ENCODE peak calls at places on chromosomes 16 and 17, in five cellular contexts. O is GM12865, J is tibial artery, K is fibroblast of mammary gland, G is left ventricle myocardium inferior. Q is an unnamed sample.

GRCh38 chr17:75151893-75152292 is 2.4 kb downstream of the JPT1 start:
- DNase-seq in G (no peak), O (no peak), K (no peak), J (no peak), Q (no peak)

GRCh38 chr17:69802045-69802740 is 272.8 kb upstream of the KCNJ16 start:
- DNase-seq in K (no peak), O (no peak), G (peak), J (no peak), Q (no peak)

GRCh38 chr17:6523330-6523729 is 33.0 kb downstream of the PITPNM3 start:
- DNase-seq in J (peak), G (no peak), O (no peak), K (peak), Q (no peak)

GRCh38 chr17:1605681-1606351 is 22.8 kb downstream of the SLC43A2 start:
- DNase-seq in O (no peak), G (no peak), K (no peak), J (no peak), Q (no peak)

GRCh38 chr17:51540151-51540550 is 279.8 kb downstream of the UTP18 start:
- DNase-seq in G (no peak), K (no peak), O (no peak), J (no peak), Q (no peak)

GRCh38 chr17:75094871-75095399 is 7.2 kb downstream of the SLC16A5 start:
- DNase-seq in O (no peak), J (no peak), K (no peak), G (no peak), Q (no peak)

GRCh38 chr17:18954321-18954720 is 2.4 kb downstream of the SLC5A10 start:
- DNase-seq in K (no peak), O (no peak), G (no peak), J (no peak), Q (no peak)

GRCh38 chr17:1515640-1516402 is 591 bp downstream of the INPP5K start:
- DNase-seq in J (peak), K (peak), O (peak), G (no peak), Q (peak)

GRCh38 chr16:82138478-82139285 is 31.3 kb downstream of the MPHOSPH6 start:
- DNase-seq in O (no peak), G (no peak), J (no peak), K (no peak), Q (no peak)

GRCh38 chr17:4534928-4535666 is 20.1 kb downstream of the MYBBP1A start:
- DNase-seq in O (no peak), J (no peak), G (no peak), K (no peak), Q (no peak)

GRCh38 chr17:68600881-68601564 is at the start of gene FAM20A:
- DNase-seq in K (no peak), O (no peak), J (no peak), G (peak), Q (no peak)

GRCh38 chr16:1745900-1746692 is 25.2 kb downstream of the NME3 start:
- DNase-seq in G (no peak), K (peak), J (no peak), O (no peak), Q (no peak)

GRCh38 chr17:32279933-32280716 is 14.5 kb downstream of the RHBDL3 start:
- DNase-seq in G (no peak), K (no peak), O (no peak), J (no peak), Q (no peak)

GRCh38 chr16:70801611-70802010 is 653 bp upstream of the VAC14 start:
- DNase-seq in J (no peak), K (no peak), O (no peak), G (no peak), Q (no peak)

GRCh38 chr17:19244357-19244756 is 7.2 kb downstream of the EPN2 start:
- DNase-seq in O (no peak), G (no peak), J (no peak), K (no peak), Q (no peak)

GRCh38 chr17:12730931-12731521 is 58.3 kb upstream of the ARHGAP44 start:
- DNase-seq in O (no peak), G (peak), J (peak), K (peak), Q (no peak)

GRCh38 chr16:53891409-53892139 is 187.6 kb downstream of the FTO start:
- DNase-seq in K (no peak), J (no peak), O (no peak), G (no peak), Q (no peak)

GRCh38 chr17:79838541-79839274 is 532 bp downstream of the CBX4 start:
- DNase-seq in K (peak), J (peak), G (peak), O (peak), Q (peak)

GRCh38 chr17:29614345-29615047 is 8.2 kb downstream of the CORO6 start:
- DNase-seq in J (no peak), O (no peak), G (no peak), K (no peak), Q (no peak)

GRCh38 chr17:72378414-72379395 is 257.9 kb downstream of the SOX9 start:
- DNase-seq in G (no peak), J (no peak), O (no peak), K (no peak), Q (no peak)

GRCh38 chr16:23345237-23345636 is 43.1 kb downstream of the SCNN1B start:
- DNase-seq in J (no peak), O (no peak), G (no peak), K (no peak), Q (no peak)
- TF ChIP-seq CTCF in J (no peak), O (no peak), G (no peak), K (no peak), Q (no peak)

GRCh38 chr16:85751665-85752501 is 987 bp upstream of the C16orf74 start:
- DNase-seq in O (no peak), K (no peak), J (no peak), G (no peak), Q (no peak)

GRCh38 chr16:85754403-85754802 is 3.5 kb upstream of the C16orf74 start:
- DNase-seq in J (no peak), K (no peak), O (peak), G (no peak), Q (no peak)

GRCh38 chr16:85753559-85753958 is 2.7 kb upstream of the C16orf74 start:
- DNase-seq in K (no peak), O (no peak), J (no peak), G (no peak), Q (no peak)

GRCh38 chr16:85753976-85754375 is 3.1 kb upstream of the C16orf74 start:
- DNase-seq in K (no peak), J (no peak), O (no peak), G (no peak), Q (no peak)

GRCh38 chr16:85752511-85753420 is 1.9 kb upstream of the C16orf74 start:
- DNase-seq in G (peak), K (no peak), J (no peak), O (peak), Q (no peak)
- TF ChIP-seq CTCF in G (peak), K (no peak), J (no peak), O (peak), Q (no peak)

GRCh38 chr16:56866955-56867830 is 2.2 kb downstream of the SLC12A3 start:
- DNase-seq in J (no peak), O (peak), G (no peak), K (peak), Q (peak)

GRCh38 chr16:56870271-56870888 is 5.4 kb downstream of the SLC12A3 start:
- DNase-seq in K (no peak), J (no peak), G (no peak), O (no peak), Q (peak)

GRCh38 chr16:56871172-56871593 is 6.2 kb downstream of the SLC12A3 start:
- DNase-seq in K (peak), J (no peak), G (no peak), O (peak), Q (peak)

GRCh38 chr16:56868175-56868574 is 3.2 kb downstream of the SLC12A3 start:
- DNase-seq in O (no peak), G (no peak), J (no peak), K (no peak), Q (no peak)

GRCh38 chr16:56869513-56870270 is 4.7 kb downstream of the SLC12A3 start:
- DNase-seq in K (peak), O (peak), G (no peak), J (no peak), Q (peak)
- TF ChIP-seq CTCF in K (peak), O (peak), G (no peak), J (no peak), Q (peak)

DNA sequence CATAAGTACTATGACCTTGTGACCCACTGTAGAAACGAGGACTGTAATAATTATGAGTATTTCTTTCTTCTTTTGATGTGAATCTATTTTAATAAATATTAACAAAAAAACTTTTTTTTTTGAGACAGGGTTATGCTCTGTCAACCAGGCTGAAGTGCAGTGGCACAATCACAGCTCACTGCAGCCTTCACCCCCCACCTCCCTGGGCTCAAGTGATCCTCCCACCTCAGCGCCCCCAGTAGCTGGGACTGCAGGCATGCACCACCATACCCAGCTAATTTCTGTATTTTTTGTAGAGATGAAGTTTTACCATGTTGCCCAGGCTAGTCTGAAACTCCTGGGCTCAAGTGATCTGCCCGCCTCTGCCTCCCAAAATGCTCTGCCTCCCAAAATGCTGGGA is 32.6 kb downstream of the SCPEP1 start:
- DNase-seq in K (no peak), J (no peak), G (no peak), O (no peak), Q (no peak)
- TF ChIP-seq CTCF in K (no peak), J (no peak), G (no peak), O (no peak), Q (no peak)

DNA sequence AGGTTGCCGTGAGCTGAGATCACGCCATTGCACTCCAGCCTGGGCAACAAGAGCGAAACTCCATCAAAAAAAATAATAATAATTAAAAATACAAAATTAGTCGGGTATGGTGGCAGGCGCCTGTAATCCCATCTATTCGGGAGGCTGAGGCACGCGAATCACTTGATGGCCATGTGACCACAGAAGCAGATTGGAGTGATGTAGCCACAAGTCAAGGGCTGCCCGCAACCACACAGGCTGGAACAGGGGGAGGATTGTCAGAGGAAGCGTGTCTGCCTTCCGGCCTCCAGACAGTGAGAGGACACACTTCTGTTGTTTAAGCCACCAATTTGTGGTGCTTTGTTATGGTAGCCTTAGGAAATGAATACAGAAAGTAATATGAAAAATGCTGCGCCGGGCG is 11.8 kb upstream of the NAGS start:
- DNase-seq in K (no peak), G (no peak), J (no peak), O (no peak), Q (no peak)
- TF ChIP-seq CTCF in K (no peak), G (no peak), J (no peak), O (no peak), Q (no peak)

GRCh38 chr17:17144061-17144460 is 62.1 kb downstream of the PLD6 start:
- DNase-seq in K (no peak), O (no peak), G (no peak), J (no peak), Q (no peak)

GRCh38 chr17:17149520-17150449 is 56.3 kb downstream of the PLD6 start:
- DNase-seq in O (peak), K (no peak), J (no peak), G (no peak), Q (no peak)

GRCh38 chr17:17144916-17145665 is 61.0 kb downstream of the PLD6 start:
- DNase-seq in O (no peak), K (no peak), G (no peak), J (no peak), Q (no peak)

GRCh38 chr17:17147821-17148220 is 58.3 kb downstream of the PLD6 start:
- DNase-seq in K (peak), J (no peak), G (no peak), O (no peak), Q (no peak)

GRCh38 chr17:17146791-17147406 is 59.2 kb downstream of the PLD6 start:
- DNase-seq in K (peak), J (no peak), O (peak), G (no peak), Q (no peak)
- TF ChIP-seq CTCF in K (peak), J (no peak), O (peak), G (no peak), Q (no peak)

Q was measured in GM10248.